ENCODE peak calls at places on chromosomes 2 and 18, in ten cellular contexts. N is RKO; V is stimulated activated CD8-positive, alpha-beta memory T cell treated with anti-CD3 and anti-CD28 coated beads, Interleukin-15, amount 100 ng/mL, for 24 hours; E is endothelial cell; U is fibroblast of the aortic adventitia; B is BE2C; O is AG04449; C is dorsolateral prefrontal cortex; Q is RPMI8226; R is G401. M is an unnamed sample.

GRCh38 chr2:222904557-222905258 is 43.9 kb downstream of the ACSL3 start:
- DNase-seq in N (no peak), V (no peak), E (no peak), U (peak), B (no peak), O (peak), C (no peak), Q (no peak), R (no peak), M (no peak)

GRCh38 chr2:133324150-133324561 is 244.1 kb downstream of the NCKAP5 start:
- DNase-seq in N (no peak), V (no peak), E (no peak), U (peak), B (no peak), O (peak), C (no peak), Q (no peak), R (no peak), M (no peak)

GRCh38 chr18:21300616-21301200 is 58.7 kb downstream of the GREB1L start:
- DNase-seq in N (no peak), V (no peak), E (no peak), U (no peak), B (no peak), O (no peak), C (no peak), Q (no peak), R (no peak), M (no peak)

GRCh38 chr2:5474716-5475115 is 217.5 kb upstream of the SOX11 start:
- DNase-seq in N (no peak), V (no peak), E (no peak), U (no peak), B (no peak), O (no peak), C (no peak), Q (no peak), R (no peak), M (no peak)

GRCh38 chr2:223108376-223109100 is 56.5 kb downstream of the KCNE4 start:
- DNase-seq in N (no peak), V (no peak), E (no peak), U (no peak), B (no peak), O (no peak), C (no peak), Q (no peak), R (no peak), M (no peak)

GRCh38 chr2:51013060-51013746 is 18.7 kb downstream of the NRXN1 start:
- DNase-seq in N (no peak), V (no peak), E (no peak), U (no peak), B (no peak), O (no peak), C (no peak), Q (peak), R (peak), M (peak)

GRCh38 chr2:240639566-240639965 is 14.3 kb downstream of the GPR35 start:
- DNase-seq in N (no peak), V (no peak), E (no peak), U (no peak), B (no peak), O (no peak), C (no peak), Q (no peak), R (no peak), M (no peak)

GRCh38 chr2:205765147-205765546 is 82.8 kb downstream of the NRP2 start:
- DNase-seq in N (no peak), V (no peak), E (no peak), U (no peak), B (no peak), O (no peak), C (no peak), Q (no peak), R (no peak), M (no peak)

GRCh38 chr2:5691659-5692529 is at the start of gene SOX11:
- DNase-seq in N (no peak), V (no peak), E (peak), U (no peak), B (peak), O (peak), C (peak), Q (no peak), R (no peak), M (peak)

GRCh38 chr18:49768051-49768391 is 45.3 kb downstream of the ACAA2 start:
- DNase-seq in N (peak), V (no peak), E (peak), U (peak), B (no peak), O (no peak), C (no peak), Q (peak), R (peak), M (peak)

GRCh38 chr2:156483741-156484173 is 47.6 kb downstream of the GPD2 start:
- DNase-seq in N (no peak), V (no peak), E (no peak), U (peak), B (no peak), O (no peak), C (no peak), Q (no peak), R (no peak), M (no peak)

GRCh38 chr2:73830871-73831401 is 2.2 kb downstream of the STAMBP start:
- DNase-seq in N (peak), V (no peak), E (no peak), U (peak), B (no peak), O (no peak), C (no peak), Q (no peak), R (no peak), M (peak)

GRCh38 chr2:35989523-35989922 is 366.1 kb upstream of the CRIM1 start:
- DNase-seq in N (no peak), V (no peak), E (no peak), U (no peak), B (no peak), O (no peak), C (no peak), Q (no peak), R (no peak), M (peak)

GRCh38 chr2:68574202-68574791 is 69.1 kb upstream of the PROKR1 start:
- DNase-seq in N (no peak), V (no peak), E (no peak), U (no peak), B (no peak), O (no peak), C (no peak), Q (no peak), R (no peak), M (no peak)

GRCh38 chr2:159715451-159715850 is 3.1 kb downstream of the MARCHF7 start:
- DNase-seq in N (no peak), V (no peak), E (no peak), U (no peak), B (no peak), O (no peak), C (no peak), Q (no peak), R (no peak), M (no peak)

GRCh38 chr2:163553601-163554000 is 182.2 kb downstream of the FIGN start:
- DNase-seq in N (no peak), V (no peak), E (no peak), U (peak), B (no peak), O (no peak), C (no peak), Q (no peak), R (no peak), M (no peak)